ENCODE peak calls at places on chromosome 4, in four cellular contexts. N, V, H and E are unnamed samples.

GRCh38 chr4:2800691-2801596 is 8.1 kb downstream of the SH3BP2 start:
- DNase-seq in N (peak; percentile 73), V (no peak), H (peak; percentile 92), E (peak; percentile 37)

GRCh38 chr4:101439926-101440325 is 92.6 kb upstream of the PPP3CA start:
- DNase-seq in N (no peak), V (no peak), H (no peak), E (peak; percentile 15)

GRCh38 chr4:7295917-7296660 is 103.8 kb downstream of the SORCS2 start:
- DNase-seq in N (peak; percentile 37), V (peak; percentile 45), H (no peak), E (peak; percentile 15)

GRCh38 chr4:106494066-106494465 is 125.5 kb upstream of the GIMD1 start:
- DNase-seq in N (no peak), V (no peak), H (no peak), E (peak; percentile 4)

GRCh38 chr4:28009541-28009940 is 1148.9 kb downstream of the STIM2 start:
- DNase-seq in N (no peak), V (no peak), H (no peak), E (peak; percentile 44)

GRCh38 chr4:1207603-1208265 is 35.4 kb upstream of the SPON2 start:
- DNase-seq in N (no peak), V (no peak), H (no peak), E (peak; percentile 87)

GRCh38 chr4:180953572-180953971 is 1289.6 kb upstream of the TENM3 start:
- DNase-seq in N (no peak), V (peak; percentile 14), H (peak; percentile 2), E (peak; percentile 4)

GRCh38 chr4:992297-993110 is 700 bp downstream of the SLC26A1 start:
- DNase-seq in N (peak; percentile 71), V (peak; percentile 74), H (peak; percentile 98), E (peak; percentile 30)

GRCh38 chr4:113684534-113685091 is 76.9 kb downstream of the CAMK2D start:
- DNase-seq in N (no peak), V (peak; percentile 67), H (peak; percentile 85), E (peak; percentile 84)

GRCh38 chr4:107757860-107758476 is 37.9 kb upstream of the PAPSS1 start:
- DNase-seq in N (no peak), V (peak; percentile 17), H (peak; percentile 28), E (peak; percentile 44)

GRCh38 chr4:146134761-146135160 is 40.8 kb upstream of the LSM6 start:
- DNase-seq in N (no peak), V (no peak), H (no peak), E (no peak)

GRCh38 chr4:54382623-54383022 is 153.5 kb downstream of the PDGFRA start:
- DNase-seq in N (no peak), V (no peak), H (no peak), E (no peak)

GRCh38 chr4:153341575-153342090 is 2.9 kb upstream of the MND1 start:
- DNase-seq in N (no peak), V (peak; percentile 23), H (peak; percentile 7), E (peak; percentile 64)

GRCh38 chr4:576991-577498 is 950 bp upstream of the TMEM271 start:
- DNase-seq in N (no peak), V (no peak), H (no peak), E (no peak)

GRCh38 chr4:121717680-121718237 is 21.0 kb upstream of the ANXA5 start:
- DNase-seq in N (no peak), V (no peak), H (no peak), E (peak; percentile 74)

GRCh38 chr4:85153221-85153620 is 186.7 kb upstream of the WDFY3 start:
- DNase-seq in N (no peak), V (no peak), H (no peak), E (no peak)

GRCh38 chr4:177239878-177240277 is 69.8 kb upstream of the NEIL3 start:
- DNase-seq in N (no peak), V (no peak), H (no peak), E (peak; percentile 48)

GRCh38 chr4:93187892-93188291 is 640.7 kb upstream of the ATOH1 start:
- DNase-seq in N (no peak), V (no peak), H (no peak), E (no peak)

DNA sequence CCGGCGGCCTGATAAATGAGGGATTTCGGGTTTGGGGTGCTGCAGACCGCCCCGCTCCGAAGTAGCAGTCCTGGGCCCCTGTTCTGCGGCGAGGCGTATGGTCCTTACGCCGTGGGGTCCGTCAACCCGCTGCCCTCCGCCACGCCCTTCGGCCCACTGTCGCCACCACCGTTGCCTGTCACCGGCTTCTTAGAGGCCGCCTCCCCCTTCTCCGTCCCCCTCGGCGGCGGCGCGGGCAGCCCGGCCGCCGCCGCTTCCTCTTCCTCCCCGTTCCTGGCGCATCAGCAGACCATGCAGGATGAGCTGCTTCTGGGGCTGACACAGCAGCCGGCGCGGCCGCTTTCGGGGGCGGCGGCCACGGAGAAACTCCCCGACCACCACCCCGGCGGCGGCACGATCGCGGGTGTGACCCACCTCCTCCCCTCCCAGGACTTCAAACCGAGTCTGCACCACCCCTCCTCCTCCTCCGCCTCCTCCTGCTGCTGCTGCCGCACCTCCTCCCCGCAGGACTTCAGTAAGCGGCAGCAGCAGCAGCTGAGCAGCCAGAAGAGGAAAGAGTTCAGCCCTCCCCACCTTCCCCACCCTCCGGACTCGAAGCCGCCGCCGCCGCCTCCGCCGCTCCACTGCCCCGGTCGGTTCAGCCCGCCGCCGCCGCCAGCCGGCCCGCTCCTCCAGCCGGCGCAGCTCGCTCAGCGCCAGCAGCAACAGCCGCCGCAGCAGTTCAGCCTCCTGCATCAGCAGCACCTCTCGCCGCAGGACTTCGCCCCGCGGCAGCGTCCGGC is 569 bp downstream of the CPEB2 start:
- DNase-seq in N (peak; percentile 58), V (peak; percentile 91), H (peak; percentile 29), E (peak; percentile 87)
- TF ChIP-seq MAZ in N (no peak), V (no peak), H (no peak), E (peak; percentile 76)

GRCh38 chr4:10163296-10163695 is 46.7 kb upstream of the WDR1 start:
- DNase-seq in N (no peak), V (no peak), H (no peak), E (no peak)

GRCh38 chr4:10161840-10162239 is 45.2 kb upstream of the WDR1 start:
- DNase-seq in N (no peak), V (no peak), H (no peak), E (no peak)

GRCh38 chr4:10167201-10167600 is 50.6 kb upstream of the WDR1 start:
- DNase-seq in N (no peak), V (no peak), H (no peak), E (no peak)

GRCh38 chr4:10162341-10163000 is 45.9 kb upstream of the WDR1 start:
- DNase-seq in N (no peak), V (no peak), H (peak; percentile 59), E (no peak)

GRCh38 chr4:10164877-10165283 is 48.3 kb upstream of the WDR1 start:
- DNase-seq in N (peak; percentile 68), V (peak; percentile 31), H (peak; percentile 14), E (peak; percentile 42)
- TF ChIP-seq MAZ in N (no peak), V (no peak), H (no peak), E (no peak)

DNA sequence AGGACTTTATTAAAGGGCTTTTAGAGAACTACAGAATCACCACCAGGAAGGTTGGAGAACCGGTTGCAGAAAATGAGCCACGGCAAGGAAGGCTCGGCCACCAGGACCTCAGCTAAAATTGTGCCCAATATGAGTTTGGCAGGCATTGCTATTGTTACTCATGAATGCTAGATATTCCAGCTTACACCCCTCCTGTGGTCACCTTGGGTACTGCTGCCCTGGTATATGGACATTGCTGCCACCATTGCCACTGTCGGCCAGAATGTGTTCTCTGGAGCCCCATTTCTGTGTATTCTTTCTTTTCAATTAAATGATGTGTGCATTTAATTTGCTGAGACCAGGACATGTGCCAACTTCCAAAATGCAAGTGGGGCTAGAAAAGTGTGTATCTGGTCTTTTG is 626.7 kb upstream of the BOD1L1 start:
- DNase-seq in N (peak; percentile 7), V (peak; percentile 11), H (no peak), E (peak; percentile 6)
- TF ChIP-seq MAZ in N (no peak), V (no peak), H (no peak), E (no peak)

GRCh38 chr4:82864336-82865001 is 26.5 kb downstream of the SEC31A start:
- DNase-seq in N (no peak), V (no peak), H (no peak), E (no peak)

GRCh38 chr4:82866706-82867385 is 24.1 kb downstream of the SEC31A start:
- DNase-seq in N (no peak), V (no peak), H (no peak), E (peak; percentile 23)

GRCh38 chr4:82868572-82868971 is 22.4 kb downstream of the SEC31A start:
- DNase-seq in N (no peak), V (no peak), H (no peak), E (no peak)

GRCh38 chr4:82861529-82861928 is 29.4 kb downstream of the SEC31A start:
- DNase-seq in N (no peak), V (no peak), H (no peak), E (no peak)

DNA sequence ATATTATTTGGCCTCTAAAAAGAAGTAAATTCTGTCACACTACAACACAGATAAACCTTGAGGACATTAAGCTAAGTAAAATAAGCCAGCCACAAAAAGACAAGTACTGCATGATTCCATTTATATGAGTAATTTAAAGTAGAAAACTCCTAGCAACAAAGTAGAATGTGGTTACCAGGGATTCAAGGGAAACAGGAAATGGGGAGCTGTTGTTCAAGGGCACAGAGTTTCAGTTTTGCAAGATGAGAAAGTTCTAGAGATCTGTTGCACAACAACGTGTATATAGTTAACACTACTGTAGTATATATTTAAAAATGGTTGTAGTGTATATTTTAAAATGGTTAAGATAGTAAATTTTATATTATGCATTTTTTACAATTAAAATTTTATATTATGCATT is 25.4 kb downstream of the SEC31A start:
- DNase-seq in N (no peak), V (peak; percentile 49), H (peak; percentile 27), E (peak; percentile 95)
- TF ChIP-seq MAZ in N (no peak), V (no peak), H (no peak), E (no peak)